ENCODE peak calls at places on chromosomes 1 and 21, in four cellular contexts. Y is K562, Q is HepG2, V is GM12878. G is an unnamed sample.
A peak's percentile ranks its signal among the peaks of the same experiment; 100 is the strongest.

GRCh38 chr21:37188825-37189224 is 78.3 kb downstream of the VPS26C start:
- DNase-seq in Y (no peak), Q (no peak), V (no peak), G (no peak)

GRCh38 chr21:17119466-17120297 is 393.2 kb upstream of the CXADR start:
- DNase-seq in Y (no peak), Q (no peak), V (no peak), G (no peak)

GRCh38 chr1:244089561-244089960 is 38.5 kb downstream of the ZBTB18 start:
- DNase-seq in Y (no peak), Q (no peak), V (no peak), G (no peak)

GRCh38 chr1:228337711-228338520 is 68.7 kb downstream of the TRIM11 start:
- DNase-seq in Y (no peak), Q (no peak), V (no peak), G (no peak)

GRCh38 chr1:247112479-247112781 is 8.3 kb upstream of the ZNF669 start:
- DNase-seq in Y (no peak), Q (no peak), V (no peak), G (no peak)

GRCh38 chr1:248618878-248619277 is 16.0 kb downstream of the OR2T11 start:
- DNase-seq in Y (no peak), Q (peak; percentile 52), V (no peak), G (peak; percentile 36)

GRCh38 chr1:43009274-43009673 is 50.6 kb upstream of the SLC2A1 start:
- DNase-seq in Y (no peak), Q (no peak), V (no peak), G (no peak)

GRCh38 chr1:212719633-212720032 is 20.0 kb upstream of the BATF3 start:
- DNase-seq in Y (no peak), Q (no peak), V (no peak), G (no peak)

GRCh38 chr1:182614796-182615451 is 10.7 kb upstream of the RGS16 start:
- DNase-seq in Y (peak; percentile 22), Q (no peak), V (no peak), G (peak; percentile 55)

GRCh38 chr1:212671342-212672031 is 28.2 kb downstream of the BATF3 start:
- DNase-seq in Y (no peak), Q (no peak), V (no peak), G (no peak)

GRCh38 chr21:33402011-33402979 is 918 bp upstream of the IFNGR2 start:
- DNase-seq in Y (no peak), Q (no peak), V (no peak), G (peak; percentile 53)

GRCh38 chr1:223189903-223190724 is 47.1 kb upstream of the TLR5 start:
- DNase-seq in Y (no peak), Q (no peak), V (peak; percentile 30), G (no peak)

GRCh38 chr1:110283677-110284076 is 55.5 kb upstream of the RBM15 start:
- DNase-seq in Y (no peak), Q (no peak), V (no peak), G (no peak)

GRCh38 chr1:94854458-94855306 is 34.5 kb downstream of the SLC44A3 start:
- DNase-seq in Y (peak; percentile 85), Q (peak; percentile 74), V (peak; percentile 48), G (peak; percentile 94)

GRCh38 chr1:243313635-243314536 is 58.0 kb downstream of the SDCCAG8 start:
- DNase-seq in Y (no peak), Q (no peak), V (peak; percentile 94), G (no peak)

GRCh38 chr1:72006092-72006491 is 276.2 kb downstream of the NEGR1 start:
- DNase-seq in Y (no peak), Q (no peak), V (no peak), G (no peak)

GRCh38 chr21:35190201-35190701 is 141.1 kb upstream of the RUNX1 start:
- DNase-seq in Y (no peak), Q (no peak), V (no peak), G (no peak)

GRCh38 chr1:10935241-10935640 is 77.2 kb upstream of the TARDBP start:
- DNase-seq in Y (no peak), Q (no peak), V (no peak), G (no peak)

GRCh38 chr1:111739984-111740765 is 980 bp upstream of the INKA2 start:
- DNase-seq in Y (peak; percentile 35), Q (no peak), V (no peak), G (peak; percentile 59)

GRCh38 chr1:206898089-206898908 is 1.1 kb downstream of the IL24 start:
- DNase-seq in Y (no peak), Q (no peak), V (no peak), G (no peak)

GRCh38 chr1:156160000-156160743 is 6.8 kb downstream of the SEMA4A start:
- DNase-seq in Y (no peak), Q (no peak), V (no peak), G (no peak)

GRCh38 chr1:81920245-81920740 is 119.6 kb downstream of the ADGRL2 start:
- DNase-seq in Y (no peak), Q (no peak), V (no peak), G (no peak)

GRCh38 chr1:214920337-214920736 is 162.2 kb upstream of the KCNK2 start:
- DNase-seq in Y (no peak), Q (no peak), V (no peak), G (peak; percentile 6)

GRCh38 chr1:156103521-156103947 is 11.0 kb upstream of the LMNA start:
- DNase-seq in Y (no peak), Q (no peak), V (no peak), G (peak; percentile 73)

GRCh38 chr1:52659851-52660596 is 27.1 kb downstream of the SHISAL2A start:
- DNase-seq in Y (no peak), Q (no peak), V (no peak), G (no peak)

GRCh38 chr1:156114101-156114918 is at the start of gene LMNA:
- DNase-seq in Y (peak; percentile 92), Q (peak; percentile 75), V (peak; percentile 48), G (peak; percentile 92)

GRCh38 chr1:19798486-19799232 is 1.1 kb downstream of the TMCO4 start:
- DNase-seq in Y (no peak), Q (no peak), V (no peak), G (no peak)

GRCh38 chr1:19799233-19799876 is 361 bp downstream of the TMCO4 start:
- DNase-seq in Y (peak; percentile 85), Q (peak; percentile 56), V (no peak), G (peak; percentile 28)

GRCh38 chr1:19802269-19802668 is 2.6 kb upstream of the TMCO4 start:
- DNase-seq in Y (no peak), Q (no peak), V (no peak), G (no peak)

GRCh38 chr1:19797827-19798226 is 1.9 kb downstream of the TMCO4 start:
- DNase-seq in Y (no peak), Q (no peak), V (no peak), G (no peak)

GRCh38 chr1:19799877-19800804 is at the start of gene TMCO4:
- DNase-seq in Y (no peak), Q (peak; percentile 25), V (no peak), G (peak; percentile 60)
- H3K9ac ChIP-seq in Y (peak within 1 kb of the TSS; percentile 37), Q (peak within 1 kb of the TSS; percentile 63), V (peak within 1 kb of the TSS; percentile 83), G (peak within 1 kb of the TSS; percentile 45)

GRCh38 chr1:201461193-201461657 is 7.8 kb downstream of the PHLDA3 start:
- DNase-seq in Y (no peak), Q (peak; percentile 73), V (no peak), G (peak; percentile 82)
- H3K4me1 ChIP-seq in Y (peaks cover 10% of the 10 kb centered on the region), Q (peaks cover 57% of the 10 kb centered on the region), V (peaks cover 11% of the 10 kb centered on the region), G (peaks cover 13% of the 10 kb centered on the region)

DNA sequence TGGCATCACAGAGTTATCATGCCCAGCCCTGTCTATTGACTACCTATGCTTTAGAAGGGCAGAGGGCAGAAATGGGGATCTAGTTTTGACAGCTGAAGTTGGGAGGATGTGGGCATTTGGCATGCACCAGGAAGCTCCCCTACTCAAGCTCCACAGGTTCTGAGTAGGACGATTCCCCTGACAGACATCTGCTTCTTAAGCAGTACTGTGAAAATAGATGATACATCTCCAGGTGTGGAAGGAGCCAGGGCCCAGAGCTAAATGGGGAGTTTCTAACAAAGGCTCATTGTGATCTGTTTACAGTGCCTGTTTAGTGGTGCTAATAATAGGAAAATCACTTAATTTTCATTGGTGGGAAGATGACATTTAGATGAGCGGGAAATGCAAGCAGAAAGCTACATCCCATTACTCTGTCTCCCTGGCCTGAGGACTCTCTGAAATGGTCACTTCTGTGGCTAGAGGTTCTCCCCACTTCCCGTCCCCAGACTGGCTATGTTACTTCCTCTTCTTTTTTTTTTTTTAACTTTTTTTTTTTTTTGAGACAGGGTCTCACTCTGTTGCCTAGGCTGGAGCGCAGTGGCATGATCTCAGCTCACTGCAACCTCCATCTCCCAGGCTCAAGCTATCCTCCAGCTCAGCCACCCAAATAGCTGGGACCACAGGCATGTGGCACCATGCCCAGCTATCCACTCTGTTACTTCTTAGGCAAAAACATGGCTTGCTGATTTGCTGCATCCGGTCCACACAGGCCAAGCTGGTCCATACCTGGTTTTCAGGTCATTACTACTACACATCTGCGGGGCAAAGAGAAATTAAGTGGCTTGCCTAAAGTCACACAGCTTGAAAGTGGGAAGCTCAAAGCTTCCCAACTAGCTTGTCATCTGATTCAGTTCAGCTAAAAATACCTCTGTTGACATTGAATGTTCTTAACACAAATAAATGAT is 23.2 kb upstream of the CNIH3 start:
- DNase-seq in Y (no peak), Q (no peak), V (no peak), G (no peak)
- TF ChIP-seq MYC in Y (no peak), Q (no peak), V (no peak), G (no peak)

GRCh38 chr1:85372683-85373446 is 92.1 kb downstream of the DDAH1 start:
- DNase-seq in Y (no peak), Q (peak; percentile 22), V (no peak), G (peak; percentile 51)
- H3K9ac ChIP-seq in Y (no peak overlapping the region), Q (no peak overlapping the region), V (no peak overlapping the region), G (no peak overlapping the region)

GRCh38 chr1:18954270-18955071 is 2.0 kb downstream of the IFFO2 start:
- DNase-seq in Y (no peak), Q (no peak), V (no peak), G (peak; percentile 69)
- H3K4me1 ChIP-seq in Y (peaks cover 30% of the 10 kb centered on the region), Q (peaks cover 82% of the 10 kb centered on the region), V (peaks cover 59% of the 10 kb centered on the region), G (peaks cover 45% of the 10 kb centered on the region)

DNA sequence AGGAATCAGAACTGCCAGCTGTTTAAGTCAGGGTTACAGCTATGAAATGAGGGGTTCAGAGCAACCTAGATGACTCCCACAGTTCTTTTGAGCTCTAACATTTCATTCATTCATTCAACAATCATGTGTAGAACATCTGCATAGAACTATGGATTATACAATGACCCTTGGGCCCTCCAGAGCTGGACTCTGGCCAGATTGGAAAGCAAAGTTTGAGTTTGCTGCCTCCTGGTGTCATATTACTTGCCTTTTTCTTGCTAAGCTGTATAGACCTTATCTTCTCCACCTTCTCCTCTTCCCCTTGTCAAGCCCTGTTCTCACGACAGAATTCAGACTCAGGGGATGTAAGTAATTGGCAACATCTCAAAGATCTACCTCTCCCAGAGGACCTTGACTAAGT is 4.0 kb downstream of the CASQ2 start:
- DNase-seq in Y (peak; percentile 29), Q (peak; percentile 57), V (no peak), G (peak; percentile 20)
- TF ChIP-seq MYC in Y (no peak), Q (no peak), V (no peak), G (no peak)